ENCODE peak calls at places on chromosomes 3 and 15, in nine cellular contexts. O is SK-N-SH, H is H1, Z is sigmoid colon, G is stomach, V is breast epithelium, P is suprapubic skin, I is HCT116, Y is Panc1. E is an unnamed sample. For H3K9me3, the result is how much of the 10 kb centered on the place peaks cover.

GRCh38 chr3:194487289-194488006 is 646 bp upstream of the ATP13A3 start:
- DNase-seq in V (no peak), H (no peak), Y (no peak), Z (peak), I (no peak), P (peak), O (peak), G (peak), E (peak)

GRCh38 chr3:95343228-95343627 is 1280.4 kb downstream of the NSUN3 start:
- DNase-seq in V (no peak), Y (no peak), G (no peak), P (no peak), H (no peak), O (no peak), I (no peak), Z (no peak), E (peak)

GRCh38 chr3:144480520-144480919 is 508.9 kb downstream of the DIPK2A start:
- DNase-seq in H (no peak), O (no peak), I (no peak), Y (no peak), Z (no peak), P (no peak), V (no peak), G (no peak), E (no peak)

GRCh38 chr15:38029741-38030140 is 95.3 kb downstream of the TMCO5A start:
- DNase-seq in H (no peak), I (no peak), P (no peak), V (no peak), G (no peak), O (no peak), Y (no peak), Z (no peak), E (no peak)

GRCh38 chr15:37877851-37878577 is 56.4 kb upstream of the TMCO5A start:
- DNase-seq in P (no peak), V (no peak), G (no peak), H (no peak), Z (no peak), Y (no peak), I (peak), O (no peak), E (no peak)

GRCh38 chr15:50358805-50359204 is 3.8 kb upstream of the GABPB1 start:
- DNase-seq in Z (no peak), I (peak), V (no peak), O (peak), P (no peak), G (no peak), H (no peak), Y (no peak), E (peak)

GRCh38 chr3:156760333-156760732 is 65.8 kb upstream of the LEKR1 start:
- DNase-seq in Y (no peak), Z (no peak), G (no peak), V (no peak), P (no peak), I (no peak), O (no peak), H (no peak), E (no peak)

GRCh38 chr3:4340411-4341335 is 37.5 kb downstream of the SETMAR start:
- DNase-seq in Y (no peak), G (no peak), O (no peak), P (no peak), V (no peak), Z (no peak), I (no peak), H (no peak), E (no peak)

GRCh38 chr3:86702381-86702958 is 288.5 kb downstream of the VGLL3 start:
- DNase-seq in O (peak), I (no peak), V (no peak), Y (no peak), G (no peak), Z (no peak), H (no peak), P (no peak), E (no peak)

GRCh38 chr3:184746131-184747120 is 34.6 kb upstream of the MAGEF1 start:
- DNase-seq in P (no peak), O (no peak), I (no peak), Y (no peak), V (no peak), Z (no peak), H (no peak), G (peak), E (no peak)

GRCh38 chr3:43289401-43289800 is 3.1 kb downstream of the SNRK start:
- DNase-seq in V (no peak), G (no peak), Y (no peak), P (no peak), O (no peak), H (no peak), I (no peak), Z (no peak), E (no peak)

GRCh38 chr3:57006949-57007419 is 53.5 kb upstream of the SPATA12 start:
- DNase-seq in V (peak), H (peak), I (peak), P (no peak), Y (no peak), Z (peak), G (peak), O (no peak), E (no peak)

GRCh38 chr3:121481116-121481895 is 64.5 kb downstream of the POLQ start:
- DNase-seq in V (no peak), Z (no peak), Y (no peak), I (no peak), O (no peak), G (no peak), H (no peak), P (no peak), E (no peak)

GRCh38 chr3:50204804-50205718 is at the start of gene SLC38A3:
- DNase-seq in V (no peak), P (no peak), G (peak), I (no peak), O (peak), Z (no peak), Y (no peak), H (peak), E (no peak)

GRCh38 chr3:15399970-15400369 is 27.4 kb downstream of the METTL6 start:
- DNase-seq in I (no peak), P (no peak), V (no peak), Y (no peak), Z (peak), O (no peak), H (no peak), G (no peak), E (no peak)

GRCh38 chr3:107206945-107207344 is 170.3 kb upstream of the CCDC54 start:
- DNase-seq in H (no peak), O (no peak), P (no peak), Y (no peak), I (no peak), G (no peak), V (no peak), Z (peak), E (no peak)

GRCh38 chr3:107208796-107209195 is 168.4 kb upstream of the CCDC54 start:
- DNase-seq in O (no peak), V (no peak), H (no peak), Z (no peak), P (no peak), I (no peak), Y (no peak), G (no peak), E (no peak)

GRCh38 chr3:107206141-107206540 is 171.1 kb upstream of the CCDC54 start:
- DNase-seq in P (no peak), I (peak), O (peak), V (no peak), G (no peak), Y (no peak), H (no peak), Z (no peak), E (no peak)

GRCh38 chr3:107209302-107210060 is 167.8 kb upstream of the CCDC54 start:
- DNase-seq in I (no peak), P (no peak), G (no peak), Z (no peak), O (no peak), Y (no peak), H (no peak), V (no peak), E (no peak)

GRCh38 chr3:107208100-107208499 is 169.1 kb upstream of the CCDC54 start:
- DNase-seq in O (no peak), V (no peak), G (no peak), Z (peak), Y (no peak), I (peak), P (no peak), H (no peak), E (no peak)
- TF ChIP-seq POLR2AphosphoS5 in O (no peak), V (no peak), G (peak), Z (peak), Y (no peak), I (no peak), P (no peak), H (no peak), E (peak)

GRCh38 chr3:21405671-21406667 is 345.0 kb downstream of the ZNF385D start:
- DNase-seq in Y (no peak), O (no peak), H (no peak), P (no peak), Z (peak), I (no peak), V (no peak), G (no peak), E (no peak)

DNA sequence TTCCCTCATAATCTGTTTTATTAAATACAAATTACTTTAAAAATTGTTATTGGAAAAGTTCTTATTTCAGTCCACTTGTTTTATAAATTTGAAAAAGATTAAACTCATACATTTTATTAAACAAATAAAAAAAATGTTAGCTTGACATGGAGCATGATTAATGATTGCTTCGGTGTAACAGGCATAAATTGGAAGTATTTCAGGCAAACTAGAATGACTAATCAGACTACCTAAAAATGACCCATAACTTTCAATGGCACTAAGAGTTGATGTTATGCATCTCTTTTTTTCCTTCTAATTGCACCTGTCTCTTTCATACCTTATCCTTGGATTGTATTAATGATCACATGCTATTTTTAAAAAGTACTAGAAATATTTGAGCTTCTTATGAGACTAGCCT is 343.3 kb downstream of the ZNF385D start:
- DNase-seq in Z (no peak), Y (no peak), O (no peak), P (no peak), H (no peak), G (no peak), V (no peak), I (no peak), E (no peak)
- H3K9me3 ChIP-seq in Z (under half), Y (under half), O (under half), P (under half), H (under half), G (under half), V (under half), I (under half), E (under half)

GRCh38 chr15:67167131-67167530 is 87.3 kb downstream of the AAGAB start:
- DNase-seq in I (no peak), H (no peak), P (no peak), G (no peak), V (no peak), Y (no peak), Z (no peak), O (no peak), E (no peak)
- H3K27ac ChIP-seq in I (no peak), H (no peak), P (peak), G (no peak), V (peak), Y (peak), Z (peak), O (no peak), E (peak)

GRCh38 chr15:31215490-31216209 is 111.0 kb upstream of the KLF13 start:
- DNase-seq in P (peak), V (peak), G (peak), I (no peak), H (peak), Y (no peak), Z (peak), O (peak), E (peak)
- TF ChIP-seq POLR2AphosphoS5 in P (no peak), V (peak), G (peak), I (peak), H (no peak), Y (peak), Z (peak), O (no peak), E (peak)

DNA sequence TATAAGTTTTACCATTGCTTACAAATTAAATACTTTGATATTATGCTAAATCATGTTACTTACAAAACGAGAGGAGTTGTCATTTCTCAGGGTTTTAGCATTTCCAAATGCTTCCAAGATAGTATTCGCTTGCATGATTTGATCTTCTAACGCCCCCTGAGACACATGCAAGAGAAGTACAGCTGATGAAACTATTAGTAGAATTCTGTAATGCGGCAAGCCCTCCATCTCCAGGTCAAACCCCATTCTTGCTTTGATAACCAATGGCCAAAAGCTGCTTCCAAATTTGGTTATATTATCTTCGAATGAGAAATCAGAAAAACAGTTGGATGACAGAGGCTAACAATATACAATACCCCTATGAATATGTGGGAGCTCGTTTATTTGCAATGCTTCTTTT is 14.7 kb downstream of the MYH15 start:
- DNase-seq in P (no peak), O (no peak), G (no peak), Y (no peak), H (no peak), V (no peak), I (no peak), Z (no peak), E (no peak)
- H3K9me3 ChIP-seq in P (under half), O (under half), G (under half), Y (under half), H (under half), V (under half), I (under half), Z (under half), E (under half)

DNA sequence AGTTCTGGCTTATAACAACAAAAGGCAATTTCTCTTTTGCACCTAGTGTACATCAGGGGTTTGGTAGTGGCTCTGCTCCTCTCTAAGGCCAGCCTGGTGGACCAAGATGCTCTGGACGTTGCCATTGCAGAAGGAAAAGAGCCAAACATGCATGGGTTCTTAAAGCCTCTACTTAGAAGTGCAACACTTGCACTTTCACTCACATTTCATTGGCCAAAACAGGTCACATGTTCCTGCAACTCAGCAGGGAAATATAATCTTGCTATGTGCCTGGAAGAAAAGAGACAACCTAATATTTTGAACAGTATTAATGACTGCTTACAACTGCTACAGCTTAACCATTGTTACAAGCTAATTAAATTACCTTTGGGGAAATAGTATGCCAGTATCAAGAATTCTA is 182.9 kb downstream of the IL5RA start:
- DNase-seq in Z (no peak), I (no peak), G (no peak), Y (no peak), V (no peak), H (no peak), P (no peak), O (no peak), E (no peak)
- H3K27ac ChIP-seq in Z (no peak), I (no peak), G (no peak), Y (no peak), V (no peak), H (no peak), P (no peak), O (no peak), E (no peak)

E was measured in transverse colon.